ENCODE peak calls at places on chromosomes 1 and 21, in four cellular contexts. K, D, G and C are unnamed samples.

GRCh38 chr1:206556748-206557635 is 49.7 kb downstream of the RASSF5 start:
- DNase-seq in K (peak), D (peak), G (peak), C (no peak)

GRCh38 chr1:162627662-162628296 is 4.5 kb upstream of the DDR2 start:
- DNase-seq in K (peak), D (no peak), G (peak), C (peak)

GRCh38 chr1:68120136-68120791 is 69.8 kb upstream of the DIRAS3 start:
- DNase-seq in K (peak), D (peak), G (peak), C (peak)

GRCh38 chr1:68725353-68725752 is 228.5 kb upstream of the DEPDC1 start:
- DNase-seq in K (no peak), D (no peak), G (no peak), C (no peak)

GRCh38 chr1:67749844-67750689 is 65.1 kb downstream of the GADD45A start:
- DNase-seq in K (no peak), D (no peak), G (no peak), C (no peak)

GRCh38 chr1:9573723-9574122 is 15.0 kb upstream of the TMEM201 start:
- DNase-seq in K (no peak), D (no peak), G (no peak), C (no peak)

GRCh38 chr1:181061891-181062777 is 26.4 kb upstream of the IER5 start:
- DNase-seq in K (no peak), D (no peak), G (no peak), C (no peak)

GRCh38 chr21:39712976-39713375 is 32.0 kb upstream of the IGSF5 start:
- DNase-seq in K (no peak), D (peak), G (peak), C (peak)

GRCh38 chr1:33176362-33176850 is 5.4 kb downstream of the TRIM62 start:
- DNase-seq in K (no peak), D (no peak), G (no peak), C (no peak)

GRCh38 chr1:189513091-189513490 is 964.6 kb downstream of the BRINP3 start:
- DNase-seq in K (no peak), D (peak), G (no peak), C (peak)

GRCh38 chr1:46098043-46098712 is 34.3 kb downstream of the PIK3R3 start:
- DNase-seq in K (no peak), D (no peak), G (no peak), C (no peak)

GRCh38 chr1:76433528-76433927 is 359.0 kb downstream of the ST6GALNAC3 start:
- DNase-seq in K (no peak), D (no peak), G (no peak), C (no peak)

GRCh38 chr21:46060596-46061061 is 37.3 kb upstream of the COL6A2 start:
- DNase-seq in K (peak), D (no peak), G (no peak), C (no peak)

GRCh38 chr1:55384589-55385136 is 169.5 kb upstream of the USP24 start:
- DNase-seq in K (no peak), D (no peak), G (no peak), C (no peak)

GRCh38 chr1:151475175-151475574 is 15.9 kb upstream of the POGZ start:
- DNase-seq in K (no peak), D (no peak), G (no peak), C (no peak)

GRCh38 chr1:51719146-51719545 is 102.3 kb downstream of the OSBPL9 start:
- DNase-seq in K (no peak), D (no peak), G (no peak), C (no peak)

GRCh38 chr1:15245593-15246325 is 1.3 kb upstream of the FHAD1 start:
- DNase-seq in K (no peak), D (no peak), G (no peak), C (no peak)

GRCh38 chr1:230281531-230281930 is 144.6 kb downstream of the PGBD5 start:
- DNase-seq in K (no peak), D (no peak), G (no peak), C (no peak)

GRCh38 chr1:51253691-51254090 is 17.6 kb downstream of the RNF11 start:
- DNase-seq in K (no peak), D (no peak), G (no peak), C (no peak)

GRCh38 chr1:43970502-43970901 is 692 bp downstream of the DPH2 start:
- DNase-seq in K (no peak), D (no peak), G (no peak), C (no peak)

GRCh38 chr1:238767321-238767720 is 619.0 kb upstream of the CHRM3 start:
- DNase-seq in K (no peak), D (no peak), G (no peak), C (no peak)

GRCh38 chr1:44592208-44593145 is 81.8 kb downstream of the TMEM53 start:
- DNase-seq in K (no peak), D (peak), G (no peak), C (no peak)

GRCh38 chr1:212588137-212588510 is 20.4 kb upstream of the ATF3 start:
- DNase-seq in K (no peak), D (no peak), G (no peak), C (no peak)

GRCh38 chr1:102085896-102086295 is 89.2 kb upstream of the OLFM3 start:
- DNase-seq in K (no peak), D (no peak), G (no peak), C (no peak)

GRCh38 chr21:38973552-38973951 is 167.8 kb downstream of the ETS2 start:
- DNase-seq in K (no peak), D (no peak), G (no peak), C (no peak)

GRCh38 chr1:207240325-207241095 is 81.0 kb upstream of the CD55 start:
- DNase-seq in K (no peak), D (no peak), G (no peak), C (peak)

GRCh38 chr1:1116701-1117468 is 996 bp upstream of the C1orf159 start:
- DNase-seq in K (peak), D (no peak), G (peak), C (no peak)

GRCh38 chr1:241934181-241934815 is 23.3 kb upstream of the BECN2 start:
- DNase-seq in K (no peak), D (peak), G (no peak), C (peak)

GRCh38 chr1:48848035-48848434 is 71.3 kb upstream of the BEND5 start:
- DNase-seq in K (no peak), D (no peak), G (no peak), C (no peak)
- TF ChIP-seq HMGXB4 in K (no peak), D (no peak), G (no peak), C (no peak)

GRCh38 chr21:16533692-16534407 is 804.1 kb downstream of the USP25 start:
- DNase-seq in K (no peak), D (no peak), G (no peak), C (no peak)
- TF ChIP-seq HMGXB4 in K (no peak), D (no peak), G (no peak), C (no peak)

DNA sequence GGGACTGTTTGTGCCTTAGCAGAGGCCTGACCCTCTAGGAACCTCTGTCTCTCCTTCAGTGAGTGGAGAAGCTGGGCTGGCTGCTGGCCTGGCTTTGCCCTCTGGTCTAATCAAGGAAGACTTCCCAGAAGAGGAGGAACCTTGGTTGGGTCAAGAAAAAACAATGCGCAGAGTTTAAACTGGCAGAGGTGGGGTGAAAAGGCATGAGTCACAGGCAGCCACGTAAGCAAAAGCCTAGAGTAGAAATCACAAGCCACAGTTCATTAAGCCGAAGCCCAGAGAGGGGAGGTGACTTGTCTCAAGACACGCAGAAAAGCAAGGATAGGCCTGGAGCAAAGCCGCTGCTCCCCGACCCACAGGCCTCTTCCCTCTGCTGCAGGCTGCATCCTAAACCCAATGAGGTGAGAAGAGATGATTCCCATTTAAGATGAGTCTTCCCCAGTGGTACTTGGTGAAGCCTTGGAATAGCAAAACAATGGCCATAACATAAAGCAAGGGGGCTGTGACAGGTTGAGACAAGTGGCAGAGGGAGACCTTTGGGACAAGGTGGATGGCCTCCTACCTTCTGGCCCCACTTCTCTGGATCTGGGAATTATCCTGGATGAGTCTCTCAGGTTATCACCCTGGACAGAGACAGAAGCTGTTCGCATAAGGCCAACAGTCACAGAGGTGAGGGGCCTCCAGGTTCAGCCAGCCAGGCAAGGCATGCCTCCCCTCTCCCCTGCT is 7.7 kb downstream of the PDZK1IP1 start:
- DNase-seq in K (no peak), D (no peak), G (peak), C (no peak)
- TF ChIP-seq HMGXB4 in K (no peak), D (no peak), G (no peak), C (no peak)

DNA sequence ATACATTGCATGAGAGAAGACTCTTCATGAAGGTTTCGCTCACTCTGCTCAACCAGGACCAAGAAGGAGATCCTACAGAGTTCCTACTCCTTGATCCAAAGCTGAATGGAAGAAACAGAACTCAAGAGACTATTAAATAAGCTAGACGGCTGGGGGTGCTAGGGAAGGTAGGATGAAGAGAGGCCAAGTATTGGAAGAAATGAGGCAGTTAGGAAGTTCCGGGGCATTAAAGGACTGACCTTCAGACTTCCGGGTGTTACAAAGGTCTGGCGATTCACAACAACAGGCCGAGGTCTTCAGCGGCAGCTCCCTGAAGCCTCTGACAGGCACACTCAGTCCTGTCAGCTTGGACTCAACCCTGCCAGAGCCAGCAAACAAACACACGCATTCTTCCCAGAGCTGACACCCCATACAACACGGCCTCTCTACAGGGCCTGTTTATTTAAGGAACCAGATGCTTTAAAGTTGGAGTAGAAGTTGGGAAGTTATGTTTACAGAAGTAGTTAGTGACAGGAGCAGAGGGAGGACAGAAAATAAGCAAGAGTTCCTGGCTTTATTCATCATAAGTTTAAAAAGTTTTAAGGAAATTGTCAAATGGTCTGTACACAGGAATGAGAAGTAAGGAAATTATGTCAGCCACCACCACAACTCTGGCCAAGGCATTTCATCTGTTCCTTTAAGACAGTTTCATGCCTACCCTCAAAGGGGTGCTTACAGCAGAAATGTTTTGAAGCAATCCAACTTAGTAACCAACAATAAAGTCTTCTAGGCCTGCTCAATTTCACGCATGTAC is 4.7 kb downstream of the SORT1 start:
- DNase-seq in K (no peak), D (no peak), G (peak), C (peak)
- TF ChIP-seq HMGXB4 in K (no peak), D (no peak), G (no peak), C (peak)